ENCODE peak calls at places on chromosome 4, in nine cellular contexts. Q is endodermal cell, O is psoas muscle, C is Panc1, U is colonic mucosa, H is lower lobe of right lung, J is SK-N-SH, L is transverse colon, T is HCT116. K is an unnamed sample.

GRCh38 chr4:2688697-2689096 is 67.4 kb downstream of the TNIP2 start:
- DNase-seq in C (no peak), O (no peak), T (no peak), Q (no peak), L (no peak), J (no peak), H (no peak), U (no peak), K (no peak)

GRCh38 chr4:99394913-99395312 is 40.2 kb downstream of the ADH7 start:
- DNase-seq in O (no peak), J (no peak), H (no peak), C (no peak), L (no peak), Q (no peak), T (no peak), U (no peak), K (no peak)

GRCh38 chr4:108141213-108142045 is 27.3 kb downstream of the LEF1 start:
- DNase-seq in L (no peak), J (no peak), H (no peak), U (no peak), Q (no peak), T (no peak), C (no peak), O (no peak), K (no peak)

GRCh38 chr4:34035225-34035624 is 2209.1 kb downstream of the ARAP2 start:
- DNase-seq in L (no peak), C (no peak), U (no peak), J (no peak), H (no peak), T (no peak), O (no peak), Q (no peak), K (no peak)

GRCh38 chr4:13656569-13656988 is 29.1 kb upstream of the BOD1L1 start:
- DNase-seq in H (peak; percentile 77), Q (peak; percentile 78), C (peak; percentile 54), O (peak; percentile 49), J (peak; percentile 64), U (peak; percentile 42), L (peak; percentile 54), T (no peak), K (peak; percentile 73)

GRCh38 chr4:125283702-125284279 is 31.0 kb upstream of the FAT4 start:
- DNase-seq in U (no peak), L (no peak), T (peak; percentile 18), Q (no peak), O (no peak), C (peak; percentile 2), H (no peak), J (peak; percentile 37), K (peak; percentile 58)

GRCh38 chr4:162461952-162462351 is 298.2 kb upstream of the FSTL5 start:
- DNase-seq in L (no peak), J (peak; percentile 3), U (no peak), H (no peak), O (no peak), T (peak; percentile 10), C (no peak), Q (no peak), K (no peak)

GRCh38 chr4:84319124-84319523 is 180.0 kb downstream of the NKX6-1 start:
- DNase-seq in O (peak; percentile 58), J (no peak), C (no peak), Q (no peak), U (peak; percentile 24), H (peak; percentile 69), L (no peak), T (no peak), K (no peak)

GRCh38 chr4:121788896-121789295 is 12.2 kb upstream of the EXOSC9 start:
- DNase-seq in U (no peak), T (no peak), C (no peak), Q (no peak), J (no peak), L (no peak), H (no peak), O (no peak), K (no peak)

GRCh38 chr4:23947826-23948225 is 58.0 kb upstream of the PPARGC1A start:
- DNase-seq in O (no peak), C (no peak), J (no peak), H (no peak), T (no peak), Q (no peak), L (no peak), U (no peak), K (no peak)

DNA sequence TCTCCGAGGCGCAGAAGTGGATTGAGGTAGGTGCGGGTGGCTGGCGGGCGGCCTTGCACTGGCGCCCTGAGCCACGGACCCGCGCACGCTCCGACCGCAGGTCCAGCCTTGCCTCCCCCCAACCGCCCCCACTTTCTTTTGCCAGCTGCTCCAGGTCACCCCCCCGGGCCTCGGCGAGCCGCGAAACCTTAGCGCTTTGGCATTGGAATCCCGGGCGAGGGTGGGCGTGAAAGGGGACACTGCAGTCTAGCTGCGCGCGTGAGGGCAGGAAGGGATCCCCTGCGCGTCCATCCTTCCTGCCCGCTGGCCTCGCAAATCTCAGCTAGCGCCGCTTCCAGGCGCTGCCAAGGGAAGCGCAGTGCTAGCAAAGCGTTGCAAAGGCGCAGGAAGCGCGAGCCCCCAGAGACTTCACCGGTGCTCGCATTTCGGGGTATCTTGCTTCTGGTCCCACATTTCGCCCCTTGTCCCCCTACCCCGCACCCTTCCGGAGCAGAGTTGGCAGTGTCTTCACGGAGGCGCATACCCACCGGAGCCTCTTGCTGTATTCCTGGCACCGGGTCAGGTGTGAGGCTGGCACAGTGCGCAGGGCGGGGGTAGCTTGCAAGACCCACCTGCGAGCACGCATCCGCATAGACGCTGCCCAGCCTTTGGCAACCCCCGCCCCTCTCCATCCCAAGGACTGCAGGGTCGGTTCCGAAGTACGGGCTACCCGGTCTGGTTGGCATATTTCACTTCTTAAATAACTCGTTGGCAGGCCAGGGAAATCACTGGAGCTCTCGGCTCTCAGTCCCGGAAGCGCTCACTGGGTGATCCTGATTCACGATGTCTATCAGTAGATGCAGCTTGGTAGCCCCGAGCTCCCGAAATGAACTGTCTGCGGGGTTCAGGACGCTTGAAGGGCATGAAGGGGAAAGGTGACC is 104.4 kb downstream of the UCHL1 start:
- DNase-seq in U (peak; percentile 42), C (no peak), Q (peak; percentile 77), H (peak; percentile 66), L (peak; percentile 43), T (no peak), J (peak; percentile 46), O (peak; percentile 63), K (peak; percentile 79)
- H3K4me1 ChIP-seq in U (no peaks in the 10 kb centered on the region), C (no peaks in the 10 kb centered on the region), Q (peaks cover 14% of the 10 kb centered on the region), H (peaks cover 38% of the 10 kb centered on the region), L (peaks cover 14% of the 10 kb centered on the region), T (peaks cover 8% of the 10 kb centered on the region), J (no peaks in the 10 kb centered on the region), O (peaks cover 34% of the 10 kb centered on the region), K (no peaks in the 10 kb centered on the region)

GRCh38 chr4:100633269-100633668 is 115.4 kb upstream of the EMCN start:
- DNase-seq in U (no peak), T (no peak), Q (no peak), O (no peak), H (no peak), J (no peak), L (no peak), C (no peak), K (no peak)

GRCh38 chr4:100632163-100632562 is 114.3 kb upstream of the EMCN start:
- DNase-seq in H (no peak), O (no peak), C (no peak), Q (no peak), U (no peak), T (no peak), L (no peak), J (no peak), K (no peak)

GRCh38 chr4:100630341-100630740 is 112.5 kb upstream of the EMCN start:
- DNase-seq in L (no peak), Q (no peak), O (no peak), T (no peak), H (no peak), J (no peak), C (no peak), U (no peak), K (no peak)

GRCh38 chr4:100635899-100636298 is 118.1 kb upstream of the EMCN start:
- DNase-seq in H (no peak), Q (no peak), O (no peak), C (no peak), U (no peak), L (no peak), T (no peak), J (no peak), K (no peak)

GRCh38 chr4:100631281-100631968 is 113.6 kb upstream of the EMCN start:
- DNase-seq in J (no peak), Q (no peak), L (no peak), O (no peak), T (no peak), H (no peak), U (no peak), C (no peak), K (no peak)
- H3K4me1 ChIP-seq in J (no peaks in the 10 kb centered on the region), Q (no peaks in the 10 kb centered on the region), L (no peaks in the 10 kb centered on the region), O (no peaks in the 10 kb centered on the region), T (no peaks in the 10 kb centered on the region), H (no peaks in the 10 kb centered on the region), U (no peaks in the 10 kb centered on the region), C (no peaks in the 10 kb centered on the region), K (no peaks in the 10 kb centered on the region)

GRCh38 chr4:123363729-123364128 is 32.9 kb upstream of the SPRY1 start:
- DNase-seq in Q (peak; percentile 11), O (no peak), T (no peak), C (no peak), J (no peak), U (no peak), H (no peak), L (no peak), K (no peak)
- H3K4me1 ChIP-seq in Q (no peaks in the 10 kb centered on the region), O (peaks cover 22% of the 10 kb centered on the region), T (no peaks in the 10 kb centered on the region), C (no peaks in the 10 kb centered on the region), J (peaks cover 11% of the 10 kb centered on the region), U (no peaks in the 10 kb centered on the region), H (no peaks in the 10 kb centered on the region), L (no peaks in the 10 kb centered on the region), K (peaks cover 11% of the 10 kb centered on the region)

GRCh38 chr4:11626046-11626445 is 197.4 kb upstream of the HS3ST1 start:
- DNase-seq in L (no peak), H (no peak), O (no peak), T (peak; percentile 81), J (no peak), U (no peak), Q (no peak), C (no peak), K (no peak)

GRCh38 chr4:11625206-11625605 is 196.5 kb upstream of the HS3ST1 start:
- DNase-seq in O (no peak), U (no peak), L (no peak), H (no peak), T (no peak), Q (no peak), C (no peak), J (no peak), K (no peak)

GRCh38 chr4:11624370-11624769 is 195.7 kb upstream of the HS3ST1 start:
- DNase-seq in Q (no peak), J (no peak), H (no peak), O (no peak), U (no peak), L (no peak), C (no peak), T (peak; percentile 84), K (no peak)

GRCh38 chr4:11622961-11623725 is 194.4 kb upstream of the HS3ST1 start:
- DNase-seq in H (no peak), J (no peak), Q (no peak), T (no peak), L (no peak), O (no peak), C (no peak), U (no peak), K (no peak)

DNA sequence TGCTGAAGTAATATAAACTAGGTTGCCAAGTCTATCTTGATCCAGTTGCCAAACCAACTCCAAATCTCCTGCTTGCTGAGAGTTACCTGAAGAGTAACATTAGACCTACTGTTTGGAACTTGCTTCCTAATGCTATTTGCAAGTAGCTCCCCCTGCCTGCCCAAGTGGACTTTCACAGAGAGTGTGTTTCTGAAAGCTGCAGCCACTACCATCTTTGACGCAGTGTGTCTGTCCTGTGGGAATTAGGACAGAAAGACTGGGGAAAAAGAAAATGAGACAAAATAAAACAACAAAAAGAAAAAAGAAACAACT is 195.0 kb upstream of the HS3ST1 start:
- DNase-seq in U (peak; percentile 75), L (peak; percentile 71), Q (peak; percentile 73), H (no peak), T (no peak), O (no peak), J (no peak), C (no peak), K (no peak)
- H3K4me1 ChIP-seq in U (no peaks in the 10 kb centered on the region), L (peaks cover 7% of the 10 kb centered on the region), Q (no peaks in the 10 kb centered on the region), H (no peaks in the 10 kb centered on the region), T (peaks cover 58% of the 10 kb centered on the region), O (no peaks in the 10 kb centered on the region), J (no peaks in the 10 kb centered on the region), C (no peaks in the 10 kb centered on the region), K (no peaks in the 10 kb centered on the region)